ENCODE peak calls at places on chromosomes 7 and 10, in seven cellular contexts. Z, I, S, A, J, O and F are unnamed samples.
A peak's percentile ranks its signal among the peaks of the same experiment; 100 is the strongest.

GRCh38 chr7:83452256-83452655 is 196.7 kb downstream of the SEMA3E start:
- DNase-seq in Z (no peak), I (no peak), S (no peak), A (no peak), J (no peak), O (no peak), F (no peak)

GRCh38 chr7:151390594-151391357 is 19.1 kb downstream of the WDR86 start:
- DNase-seq in Z (no peak), I (no peak), S (peak; percentile 35), A (no peak), J (no peak), O (no peak), F (no peak)

GRCh38 chr7:21616796-21617436 is 74.1 kb downstream of the DNAH11 start:
- DNase-seq in Z (peak; percentile 1), I (peak; percentile 79), S (no peak), A (no peak), J (no peak), O (peak; percentile 5), F (peak; percentile 76)

GRCh38 chr10:3468919-3469638 is 296.5 kb upstream of the PITRM1 start:
- DNase-seq in Z (peak; percentile 48), I (peak; percentile 97), S (peak; percentile 67), A (peak; percentile 69), J (peak; percentile 23), O (peak; percentile 87), F (peak; percentile 74)

GRCh38 chr10:121595321-121595805 is 2.9 kb downstream of the FGFR2 start:
- DNase-seq in Z (no peak), I (peak; percentile 32), S (no peak), A (no peak), J (no peak), O (no peak), F (no peak)

GRCh38 chr7:112248598-112248997 is 42.1 kb downstream of the ZNF277 start:
- DNase-seq in Z (no peak), I (no peak), S (no peak), A (no peak), J (no peak), O (no peak), F (no peak)

GRCh38 chr7:139995034-139995915 is 67.5 kb downstream of the PARP12 start:
- DNase-seq in Z (no peak), I (peak; percentile 23), S (no peak), A (peak; percentile 30), J (no peak), O (no peak), F (peak; percentile 3)

GRCh38 chr7:155963771-155964195 is 151.5 kb upstream of the SHH start:
- DNase-seq in Z (no peak), I (no peak), S (no peak), A (no peak), J (no peak), O (no peak), F (no peak)

GRCh38 chr10:32070645-32071044 is 14.4 kb upstream of the KIF5B start:
- DNase-seq in Z (no peak), I (no peak), S (no peak), A (no peak), J (no peak), O (no peak), F (peak; percentile 77)

GRCh38 chr7:80047856-80048459 is 86.7 kb upstream of the GNAI1 start:
- DNase-seq in Z (no peak), I (no peak), S (no peak), A (no peak), J (no peak), O (no peak), F (peak; percentile 14)

GRCh38 chr7:66921396-66921917 is 432 bp downstream of the TMEM248 start:
- DNase-seq in Z (no peak), I (peak; percentile 55), S (no peak), A (peak; percentile 31), J (peak; percentile 23), O (peak; percentile 22), F (peak; percentile 48)

GRCh38 chr10:132532784-132533560 is 4.6 kb upstream of the INPP5A start:
- DNase-seq in Z (peak; percentile 79), I (peak; percentile 99), S (no peak), A (peak; percentile 14), J (no peak), O (peak; percentile 92), F (peak; percentile 91)

GRCh38 chr10:46515402-46516192 is 40.9 kb downstream of the GPRIN2 start:
- DNase-seq in Z (no peak), I (no peak), S (peak; percentile 35), A (peak; percentile 5), J (peak; percentile 7), O (no peak), F (no peak)

GRCh38 chr10:113957013-113957412 is 86.7 kb upstream of the ADRB1 start:
- DNase-seq in Z (peak; percentile 9), I (peak; percentile 87), S (no peak), A (no peak), J (no peak), O (peak; percentile 45), F (peak; percentile 26)

GRCh38 chr10:114777415-114777814 is 44.2 kb upstream of the FHIP2A start:
- DNase-seq in Z (no peak), I (no peak), S (no peak), A (no peak), J (no peak), O (no peak), F (no peak)

GRCh38 chr10:95196053-95196452 is 2.0 kb downstream of the ACSM6 start:
- DNase-seq in Z (no peak), I (peak; percentile 53), S (no peak), A (no peak), J (no peak), O (no peak), F (no peak)

GRCh38 chr10:93816123-93816747 is 58.5 kb downstream of the LGI1 start:
- DNase-seq in Z (peak; percentile 49), I (peak; percentile 59), S (peak; percentile 67), A (peak; percentile 37), J (peak; percentile 72), O (peak; percentile 50), F (peak; percentile 60)

GRCh38 chr7:35685781-35686180 is 9.2 kb downstream of the HERPUD2 start:
- DNase-seq in Z (no peak), I (no peak), S (no peak), A (no peak), J (no peak), O (no peak), F (no peak)

GRCh38 chr7:142796001-142796500 is 25.3 kb downstream of the PRSS2 start:
- DNase-seq in Z (no peak), I (no peak), S (no peak), A (no peak), J (no peak), O (no peak), F (no peak)

GRCh38 chr10:4683137-4683536 is 142.9 kb upstream of the AKR1E2 start:
- DNase-seq in Z (no peak), I (no peak), S (no peak), A (no peak), J (no peak), O (no peak), F (no peak)

GRCh38 chr7:74173074-74173473 is 1.1 kb upstream of the EIF4H start:
- DNase-seq in Z (peak; percentile 52), I (no peak), S (peak; percentile 63), A (no peak), J (peak; percentile 43), O (no peak), F (no peak)

GRCh38 chr10:117092386-117092785 is 45.7 kb downstream of the VAX1 start:
- DNase-seq in Z (no peak), I (no peak), S (no peak), A (no peak), J (no peak), O (no peak), F (no peak)

DNA sequence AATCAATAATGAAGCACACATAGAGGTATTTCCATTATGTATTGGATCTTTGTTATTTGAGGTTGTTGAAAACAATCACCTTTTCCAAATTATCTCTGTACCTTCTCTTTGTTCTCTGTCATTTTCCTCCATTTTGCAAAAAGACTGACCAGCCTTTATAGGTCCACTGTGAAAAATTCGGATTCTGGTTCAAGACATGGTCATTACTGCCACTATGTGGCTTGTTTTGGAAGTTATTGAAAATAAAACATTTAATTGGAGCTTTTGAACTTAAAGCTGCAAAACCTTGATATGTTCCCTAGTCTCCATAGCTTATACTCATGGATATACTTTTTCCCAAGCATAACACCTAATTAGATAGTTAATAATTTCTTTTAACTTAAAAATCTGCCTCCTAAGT is 1094.4 kb downstream of the NRG3 start:
- DNase-seq in Z (no peak), I (peak; percentile 23), S (no peak), A (no peak), J (no peak), O (peak; percentile 6), F (no peak)
- TF ChIP-seq CTCF in Z (peak; percentile 60), I (no peak), S (peak; percentile 28), A (no peak), J (no peak), O (peak; percentile 30), F (peak; percentile 11)

DNA sequence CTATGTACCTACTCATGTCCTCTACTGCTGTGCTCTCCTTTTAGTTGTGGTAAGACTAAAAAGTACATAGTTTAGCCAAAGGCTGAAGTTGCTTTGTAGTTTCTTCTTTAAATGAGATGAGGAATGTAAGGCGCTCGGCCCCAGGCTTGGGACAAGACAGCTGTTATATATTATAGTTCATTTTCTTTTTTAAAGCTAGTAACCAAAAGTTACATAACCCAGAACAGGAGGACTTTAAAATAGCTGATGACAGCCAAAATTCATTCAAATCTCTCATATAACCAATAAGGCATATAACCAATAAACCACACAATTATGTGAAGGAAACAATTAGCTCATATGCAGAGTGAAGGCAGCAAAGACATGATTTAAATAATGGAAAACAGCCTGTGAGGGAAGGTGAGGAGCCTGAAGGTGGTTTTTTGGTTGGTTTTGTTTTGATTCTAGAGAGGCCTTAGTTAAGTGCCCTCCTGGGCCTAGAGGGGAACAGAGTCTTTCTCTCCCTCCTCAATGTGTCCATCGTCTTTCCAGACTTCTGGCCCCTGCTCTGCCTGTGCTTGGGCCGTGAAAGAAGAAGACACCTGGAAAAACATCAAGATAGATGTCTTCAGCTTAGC is 35.8 kb downstream of the SLC26A4 start:
- DNase-seq in Z (no peak), I (no peak), S (no peak), A (no peak), J (no peak), O (no peak), F (no peak)
- H3K27ac ChIP-seq in Z (no peak overlapping the region), I (no peak overlapping the region), S (no peak overlapping the region), A (peak overlapping the region; percentile 6), J (no peak overlapping the region), O (no peak overlapping the region), F (no peak overlapping the region)

GRCh38 chr10:98312816-98313215 is 44.8 kb upstream of the LOXL4 start:
- DNase-seq in Z (no peak), I (peak; percentile 42), S (no peak), A (no peak), J (no peak), O (no peak), F (no peak)
- TF ChIP-seq CTCF in Z (no peak), I (no peak), S (no peak), A (no peak), J (no peak), O (peak; percentile 15), F (no peak)

GRCh38 chr7:137987968-137988367 is 13.9 kb downstream of the CREB3L2 start:
- DNase-seq in Z (no peak), I (no peak), S (no peak), A (no peak), J (peak; percentile 47), O (no peak), F (no peak)

GRCh38 chr7:137986252-137987010 is 15.5 kb downstream of the CREB3L2 start:
- DNase-seq in Z (no peak), I (peak; percentile 89), S (no peak), A (peak; percentile 76), J (peak; percentile 38), O (no peak), F (no peak)

GRCh38 chr7:137989127-137989526 is 12.8 kb downstream of the CREB3L2 start:
- DNase-seq in Z (no peak), I (no peak), S (no peak), A (no peak), J (no peak), O (no peak), F (no peak)

GRCh38 chr7:137987011-137987334 is 14.9 kb downstream of the CREB3L2 start:
- DNase-seq in Z (no peak), I (no peak), S (no peak), A (no peak), J (no peak), O (no peak), F (no peak)

GRCh38 chr7:137987563-137987962 is 14.3 kb downstream of the CREB3L2 start:
- DNase-seq in Z (no peak), I (no peak), S (no peak), A (no peak), J (no peak), O (no peak), F (no peak)
- H3K27ac ChIP-seq in Z (no peak overlapping the region), I (peak overlapping the region; percentile 93), S (peak overlapping the region; percentile 60), A (peak overlapping the region; percentile 95), J (peak overlapping the region; percentile 99), O (peak overlapping the region; percentile 65), F (peak overlapping the region; percentile 19)